ENCODE peak calls at places on chromosomes 11 and 22, in five cellular contexts. E is colonic mucosa; D is fibroblast of pulmonary artery; N is cardiac fibroblast; Z is CD8-positive, alpha-beta T cell. G is an unnamed sample.

GRCh38 chr11:127815316-127815715 is 772.0 kb downstream of the ETS1 start:
- DNase-seq in E (no peak), D (no peak), N (no peak), Z (no peak), G (no peak)

GRCh38 chr11:75342966-75343870 is 8.2 kb downstream of the ARRB1 start:
- DNase-seq in E (peak), D (peak), N (no peak), Z (no peak), G (no peak)

GRCh38 chr11:128208329-128209220 is 378.8 kb downstream of the ETS1 start:
- DNase-seq in E (no peak), D (peak), N (peak), Z (no peak), G (peak)

GRCh38 chr11:66868726-66869291 is 11.9 kb downstream of the LRFN4 start:
- DNase-seq in E (peak), D (no peak), N (no peak), Z (peak), G (no peak)

GRCh38 chr22:31279821-31280496 is 12.3 kb downstream of the PIK3IP1 start:
- DNase-seq in E (no peak), D (no peak), N (no peak), Z (no peak), G (no peak)

GRCh38 chr11:35580397-35580781 is 37.9 kb upstream of the FJX1 start:
- DNase-seq in E (no peak), D (no peak), N (no peak), Z (no peak), G (no peak)

GRCh38 chr11:17076517-17077239 is 789 bp downstream of the RPS13 start:
- DNase-seq in E (no peak), D (peak), N (peak), Z (no peak), G (no peak)

GRCh38 chr11:4370166-4370565 is 2.0 kb upstream of the OR52B4 start:
- DNase-seq in E (no peak), D (no peak), N (no peak), Z (no peak), G (no peak)

GRCh38 chr22:32059426-32059825 is 16.4 kb downstream of the SLC5A1 start:
- DNase-seq in E (no peak), D (no peak), N (no peak), Z (no peak), G (no peak)

GRCh38 chr11:2531277-2531986 is 86.6 kb downstream of the KCNQ1 start:
- DNase-seq in E (peak), D (peak), N (peak), Z (peak), G (no peak)

GRCh38 chr11:62573006-62573591 is 592 bp downstream of the EEF1G start:
- DNase-seq in E (no peak), D (peak), N (peak), Z (no peak), G (no peak)

GRCh38 chr22:42132457-42132856 is 1.8 kb upstream of the CYP2D6 start:
- DNase-seq in E (no peak), D (no peak), N (no peak), Z (no peak), G (no peak)
- TF ChIP-seq CTCF in E (no peak), D (no peak), N (no peak), Z (no peak), G (no peak)

GRCh38 chr22:45007946-45008852 is 1.6 kb downstream of the PHF21B start:
- DNase-seq in E (no peak), D (no peak), N (peak), Z (no peak), G (no peak)
- H3K4me3 ChIP-seq in E (peak), D (no peak), N (no peak), Z (no peak), G (peak)

GRCh38 chr11:47373876-47374820 is 4.2 kb downstream of the SPI1 start:
- DNase-seq in E (peak), D (peak), N (peak), Z (peak), G (peak)
- TF ChIP-seq CTCF in E (peak), D (peak), N (peak), Z (peak), G (peak)

DNA sequence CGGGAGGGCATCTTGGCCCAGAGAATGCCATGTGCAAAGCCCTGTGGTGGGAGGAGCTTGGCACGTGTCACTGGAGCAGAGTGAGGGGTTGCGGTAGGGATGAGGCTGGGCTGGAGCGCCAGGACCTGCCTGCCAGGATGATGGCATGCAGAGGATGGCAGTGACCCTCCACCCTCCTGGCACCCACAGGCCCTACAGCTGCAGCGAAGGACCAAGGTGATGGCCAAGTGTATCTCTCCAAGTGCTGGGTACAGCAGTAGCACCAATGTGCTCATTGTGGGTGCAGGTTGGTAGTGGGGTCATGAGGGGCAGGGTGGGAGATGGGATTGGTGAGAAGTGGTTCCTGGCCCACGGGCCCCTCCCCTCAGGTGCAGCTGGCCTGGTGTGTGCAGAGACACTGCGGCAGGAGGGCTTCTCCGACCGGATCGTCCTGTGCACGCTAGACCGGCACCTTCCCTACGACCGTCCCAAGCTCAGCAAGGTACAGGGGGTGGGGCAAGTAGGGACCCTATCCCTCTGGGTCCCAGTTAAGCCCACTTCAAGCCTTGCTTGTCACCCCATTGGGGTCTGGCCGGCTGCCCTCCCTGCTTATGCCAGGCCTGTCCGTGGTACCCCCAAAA is 7.4 kb downstream of the AIFM3 start:
- DNase-seq in E (no peak), D (no peak), N (no peak), Z (no peak), G (no peak)
- H3K4me3 ChIP-seq in E (no peak), D (no peak), N (no peak), Z (no peak), G (no peak)

GRCh38 chr11:71086687-71087258 is 165.6 kb downstream of the SHANK2 start:
- DNase-seq in E (peak), D (peak), N (peak), Z (no peak), G (no peak)
- TF ChIP-seq CTCF in E (no peak), D (peak), N (peak), Z (no peak), G (peak)

GRCh38 chr11:94795799-94796580 is 27.8 kb downstream of the AMOTL1 start:
- DNase-seq in E (no peak), D (no peak), N (no peak), Z (no peak), G (no peak)

GRCh38 chr11:94793002-94793401 is 24.8 kb downstream of the AMOTL1 start:
- DNase-seq in E (no peak), D (no peak), N (peak), Z (no peak), G (no peak)

GRCh38 chr11:94794287-94795168 is 26.4 kb downstream of the AMOTL1 start:
- DNase-seq in E (no peak), D (peak), N (peak), Z (no peak), G (peak)

GRCh38 chr11:94792453-94792852 is 24.3 kb downstream of the AMOTL1 start:
- DNase-seq in E (no peak), D (no peak), N (no peak), Z (no peak), G (no peak)

DNA sequence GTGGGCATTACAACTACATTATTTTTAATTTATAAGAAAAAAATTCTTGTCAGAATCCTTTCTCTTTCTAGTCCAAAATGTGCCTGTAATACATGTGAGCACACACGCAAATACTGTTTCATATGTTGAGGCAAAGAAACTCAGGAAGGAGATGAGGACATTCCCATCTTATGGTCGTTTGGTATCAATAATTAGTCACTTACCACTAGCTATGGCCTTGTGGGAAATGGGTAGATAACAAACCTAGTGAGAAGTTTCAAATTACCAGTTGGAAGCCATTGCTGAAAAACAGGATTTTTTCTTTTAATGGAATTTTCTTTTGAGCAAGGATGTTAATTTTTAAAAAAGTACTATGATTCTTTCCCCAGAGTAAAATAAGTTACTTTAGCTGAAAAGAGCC is 25.7 kb downstream of the AMOTL1 start:
- DNase-seq in E (no peak), D (peak), N (peak), Z (no peak), G (no peak)
- H3K4me3 ChIP-seq in E (no peak), D (peak), N (peak), Z (no peak), G (no peak)

GRCh38 chr11:120985718-120986569 is 38.0 kb upstream of the TBCEL start:
- DNase-seq in E (peak), D (peak), N (peak), Z (peak), G (no peak)
- TF ChIP-seq CTCF in E (no peak), D (no peak), N (no peak), Z (peak), G (no peak)

GRCh38 chr11:10091314-10092045 is 202.5 kb downstream of the SBF2 start:
- DNase-seq in E (no peak), D (peak), N (no peak), Z (no peak), G (no peak)
- H3K4me3 ChIP-seq in E (no peak), D (no peak), N (no peak), Z (no peak), G (no peak)

GRCh38 chr22:47094861-47095330 is 332.4 kb downstream of the TBC1D22A start:
- DNase-seq in E (no peak), D (no peak), N (no peak), Z (no peak), G (no peak)
- TF ChIP-seq CTCF in E (no peak), D (no peak), N (no peak), Z (no peak), G (no peak)